ENCODE peak calls at places on chromosomes 6 and 20, in nine cellular contexts. P is heart left ventricle, L is psoas muscle, R is PC-3, Z is MM.1S, D is neural progenitor cell, F is adipocyte, V is endodermal cell, J is GM23338. A is an unnamed sample. For H3K4me1, the result is how much of the 10 kb centered on the place peaks cover.

GRCh38 chr6:85772641-85773040 is 130.0 kb upstream of the SYNCRIP start:
- DNase-seq in R (no peak), Z (no peak), D (no peak), J (no peak), V (no peak), F (no peak), L (no peak), P (no peak), A (no peak)

GRCh38 chr20:58524814-58525213 is 9.6 kb upstream of the APCDD1L start:
- DNase-seq in F (no peak), R (peak), Z (no peak), V (no peak), L (no peak), P (no peak), J (no peak), D (no peak), A (no peak)

GRCh38 chr6:50591135-50591534 is 122.2 kb upstream of the TFAP2D start:
- DNase-seq in L (no peak), F (no peak), Z (no peak), D (peak), V (peak), J (peak), P (no peak), R (no peak), A (no peak)

GRCh38 chr20:20594171-20594530 is 118.3 kb downstream of the RALGAPA2 start:
- DNase-seq in P (no peak), R (peak), V (no peak), L (no peak), F (peak), J (peak), Z (peak), D (peak), A (no peak)

GRCh38 chr6:149335924-149336323 is 18.4 kb downstream of the TAB2 start:
- DNase-seq in F (peak), R (peak), J (no peak), V (no peak), D (no peak), L (peak), P (no peak), Z (no peak), A (no peak)

GRCh38 chr6:137202078-137202477 is 17.1 kb downstream of the IFNGR1 start:
- DNase-seq in F (no peak), R (no peak), Z (no peak), J (peak), D (no peak), P (peak), V (no peak), L (no peak), A (no peak)

GRCh38 chr20:63520594-63520938 is at the start of gene PPDPF:
- DNase-seq in L (peak), Z (peak), F (peak), R (peak), D (no peak), V (no peak), J (no peak), P (no peak), A (peak)

GRCh38 chr6:69064226-69064625 is 429.1 kb downstream of the ADGRB3 start:
- DNase-seq in J (no peak), D (no peak), V (no peak), Z (no peak), R (no peak), F (no peak), P (no peak), L (no peak), A (no peak)

GRCh38 chr20:36144336-36144735 is 10.2 kb upstream of the EPB41L1 start:
- DNase-seq in Z (no peak), J (no peak), D (no peak), V (peak), F (no peak), L (no peak), R (peak), P (no peak), A (no peak)

GRCh38 chr6:91704531-91704930 is 1117.7 kb upstream of the MAP3K7 start:
- DNase-seq in F (peak), Z (no peak), L (no peak), P (no peak), J (no peak), D (no peak), V (no peak), R (peak), A (no peak)

GRCh38 chr6:157779705-157780604 is 43.1 kb upstream of the SNX9 start:
- DNase-seq in D (no peak), Z (no peak), V (no peak), F (no peak), L (no peak), J (no peak), R (peak), P (no peak), A (no peak)

GRCh38 chr6:71346034-71346680 is 57.5 kb downstream of the OGFRL1 start:
- DNase-seq in P (no peak), R (no peak), Z (no peak), F (no peak), V (no peak), L (no peak), D (no peak), J (no peak), A (no peak)

GRCh38 chr20:45987108-45987780 is 15.2 kb upstream of the ZNF335 start:
- DNase-seq in V (peak), J (peak), Z (peak), F (peak), R (peak), D (peak), L (peak), P (peak), A (peak)

GRCh38 chr6:14068133-14068532 is 49.4 kb upstream of the CD83 start:
- DNase-seq in L (no peak), R (peak), F (peak), J (no peak), P (no peak), D (no peak), V (no peak), Z (no peak), A (no peak)

GRCh38 chr6:17945111-17945510 is 42.3 kb downstream of the KIF13A start:
- DNase-seq in Z (no peak), L (no peak), V (no peak), J (no peak), F (peak), P (no peak), R (peak), D (no peak), A (no peak)

GRCh38 chr6:166446567-166447065 is 63.9 kb upstream of the MPC1 start:
- DNase-seq in F (no peak), L (no peak), R (no peak), J (no peak), Z (no peak), V (peak), D (no peak), P (no peak), A (no peak)

GRCh38 chr6:151506761-151507160 is 12.9 kb downstream of the CCDC170 start:
- DNase-seq in Z (no peak), L (no peak), J (no peak), V (no peak), P (no peak), F (no peak), D (no peak), R (no peak), A (no peak)

GRCh38 chr6:151763938-151764680 is 43.4 kb upstream of the ESR1 start:
- DNase-seq in Z (peak), L (peak), V (peak), F (peak), R (peak), P (peak), D (peak), J (peak), A (peak)

GRCh38 chr20:62776692-62777527 is 19.4 kb upstream of the MRGBP start:
- DNase-seq in L (no peak), R (peak), J (peak), P (no peak), D (no peak), Z (peak), F (no peak), V (peak), A (no peak)

GRCh38 chr20:11035211-11035610 is 361.4 kb upstream of the JAG1 start:
- DNase-seq in P (no peak), V (no peak), F (peak), D (no peak), Z (no peak), J (no peak), L (no peak), R (no peak), A (no peak)

GRCh38 chr6:151494235-151494950 is 576 bp downstream of the CCDC170 start:
- DNase-seq in V (no peak), R (peak), D (peak), J (peak), L (peak), P (peak), F (peak), Z (peak), A (peak)

GRCh38 chr6:28802417-28803336 is 121.1 kb downstream of the TRIM27 start:
- DNase-seq in J (peak), Z (peak), V (peak), L (no peak), D (no peak), P (no peak), F (no peak), R (peak), A (no peak)

GRCh38 chr6:53312355-53312754 is 36.4 kb downstream of the ELOVL5 start:
- DNase-seq in F (no peak), V (no peak), D (no peak), R (no peak), Z (no peak), J (no peak), L (no peak), P (no peak), A (no peak)
- H3K4me1 ChIP-seq in F (half or more), V (under half), D (under half), R (under half), Z (under half), J (under half), L (under half), P (half or more), A (under half)

GRCh38 chr20:32483351-32484220 is 101.5 kb downstream of the NOL4L start:
- DNase-seq in P (peak), Z (peak), R (peak), L (peak), D (peak), V (peak), F (peak), J (peak), A (peak)
- H3K4me1 ChIP-seq in P (under half), Z (under half), R (under half), L (under half), D (under half), V (under half), F (under half), J (under half), A (under half)

DNA sequence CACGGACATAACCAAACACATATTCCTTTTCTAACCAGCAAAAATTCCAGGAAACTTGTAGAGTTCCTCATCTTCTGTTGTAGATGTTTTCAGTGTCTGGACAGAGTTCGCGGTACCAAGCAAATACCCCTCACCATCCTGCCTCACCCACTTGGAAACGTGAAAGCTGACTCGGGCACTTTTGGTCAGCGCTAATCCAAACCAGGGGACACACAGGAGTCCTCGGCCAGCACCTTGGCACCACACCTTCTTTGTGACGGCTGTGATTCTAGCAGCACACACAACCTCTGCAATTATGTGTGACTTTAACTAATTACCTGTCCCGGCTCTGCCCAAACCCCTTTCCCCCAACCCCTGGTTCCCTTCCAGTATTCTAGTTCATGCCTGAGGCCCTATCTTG is 58.1 kb downstream of the PLAGL1 start:
- DNase-seq in P (no peak), L (no peak), D (no peak), F (no peak), V (no peak), Z (no peak), J (no peak), R (no peak), A (no peak)
- H3K4me1 ChIP-seq in P (under half), L (under half), D (under half), F (under half), V (under half), Z (under half), J (under half), R (under half), A (under half)

GRCh38 chr6:42779521-42779920 is 2.3 kb upstream of the BICRAL start:
- DNase-seq in V (no peak), D (no peak), J (no peak), P (no peak), F (no peak), L (no peak), Z (no peak), R (no peak), A (no peak)
- H3K4me1 ChIP-seq in V (under half), D (under half), J (under half), P (under half), F (under half), L (under half), Z (under half), R (under half), A (under half)

GRCh38 chr20:34109442-34109841 is 2.6 kb downstream of the EIF2S2 start:
- DNase-seq in V (no peak), R (no peak), J (no peak), P (no peak), D (no peak), F (no peak), Z (no peak), L (no peak), A (no peak)

GRCh38 chr20:34112600-34113061 is 588 bp upstream of the EIF2S2 start:
- DNase-seq in V (no peak), J (peak), P (peak), D (peak), Z (peak), L (no peak), F (peak), R (no peak), A (no peak)

GRCh38 chr20:34110025-34111013 is 1.7 kb downstream of the EIF2S2 start:
- DNase-seq in V (no peak), D (no peak), Z (peak), L (no peak), J (no peak), F (peak), P (no peak), R (no peak), A (no peak)

GRCh38 chr20:34111712-34112599 is at the start of gene EIF2S2:
- DNase-seq in P (peak), L (peak), F (peak), J (peak), V (peak), R (peak), Z (peak), D (peak), A (peak)

DNA sequence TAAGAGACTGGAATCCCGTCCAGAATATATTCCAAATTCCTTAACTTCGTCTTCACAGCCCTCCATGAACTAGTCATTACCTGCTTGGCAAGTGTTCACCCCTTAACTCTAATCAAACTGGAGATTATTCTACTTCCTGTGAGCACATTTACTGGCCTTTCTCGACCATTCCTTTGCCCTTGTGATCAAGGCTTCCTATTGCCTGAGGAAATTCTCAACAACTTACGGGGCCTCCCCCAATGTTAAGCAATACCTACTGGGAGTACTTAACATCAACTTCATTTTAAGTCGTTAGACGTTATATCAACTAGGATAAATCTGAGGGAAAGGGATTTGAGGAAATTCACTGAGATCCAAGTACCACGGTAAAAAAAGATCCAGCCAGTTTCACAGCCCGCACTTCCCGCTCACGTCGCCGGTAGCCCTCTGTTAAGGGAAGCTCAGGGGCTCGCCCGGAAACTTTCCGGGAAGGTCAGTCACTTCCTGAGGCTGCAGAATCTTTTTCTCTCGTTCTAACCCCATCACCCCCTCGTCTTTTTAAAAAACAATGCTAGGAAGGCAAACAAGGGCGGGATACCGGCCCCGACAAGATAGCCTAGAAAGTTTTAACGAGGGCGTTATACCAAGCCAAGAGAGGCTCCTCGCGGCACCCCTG is 859 bp downstream of the EIF2S2 start:
- DNase-seq in L (peak), D (peak), P (no peak), J (peak), F (peak), V (no peak), Z (peak), R (peak), A (no peak)
- H3K4me1 ChIP-seq in L (under half), D (under half), P (under half), J (under half), F (under half), V (under half), Z (under half), R (under half), A (under half)

DNA sequence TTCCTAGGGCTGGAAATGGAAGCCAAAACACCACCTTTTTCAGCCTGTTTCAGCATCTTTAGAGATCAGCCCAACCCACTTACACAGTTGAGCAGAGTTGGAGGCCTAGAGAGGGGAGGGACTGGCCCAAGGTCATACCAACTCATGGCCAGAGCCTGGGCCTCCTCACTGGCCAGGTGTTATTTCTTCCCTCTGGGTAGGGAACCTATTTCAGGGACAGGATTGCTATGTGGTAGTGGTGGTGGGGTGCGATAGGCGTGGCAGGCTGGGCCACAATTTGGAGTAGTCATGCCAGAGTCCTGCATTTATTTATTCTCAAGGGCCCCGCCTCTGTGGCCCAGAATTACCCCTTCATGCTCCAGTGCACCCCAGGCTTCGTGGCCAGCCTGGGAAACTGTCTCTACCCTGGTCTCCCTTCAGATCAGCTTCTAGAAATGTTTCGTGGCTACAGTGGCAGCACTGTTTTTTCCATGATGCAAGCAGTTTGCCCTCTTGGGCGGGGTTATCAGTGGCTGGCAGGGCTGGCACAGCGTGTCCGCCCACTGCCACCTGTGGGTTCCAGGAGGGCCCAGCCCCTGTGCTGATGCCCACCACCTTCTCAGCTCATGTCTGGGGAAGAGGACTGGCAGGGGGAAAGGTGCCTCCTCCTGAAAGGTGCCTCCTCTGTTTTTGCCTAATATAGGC is 6.2 kb downstream of the VEGFA start:
- DNase-seq in P (peak), L (no peak), V (no peak), F (no peak), D (no peak), J (no peak), R (no peak), Z (no peak), A (no peak)
- H3K4me1 ChIP-seq in P (half or more), L (half or more), V (under half), F (under half), D (under half), J (under half), R (under half), Z (under half), A (under half)

A was measured in lung.